ENCODE peak calls at places on chromosomes 4 and X, in six cellular contexts. H is adrenal gland, V is tibial nerve, F is GM12878, K is heart right ventricle, C is endodermal cell. Z is an unnamed sample.

GRCh38 chrX:44828008-44828605 is 15.7 kb upstream of the DUSP21 start:
- DNase-seq in H (peak), V (no peak), F (no peak), K (no peak), C (no peak), Z (no peak)

GRCh38 chr4:3137908-3138307 is 63.4 kb downstream of the HTT start:
- DNase-seq in H (no peak), V (no peak), F (no peak), K (no peak), C (no peak), Z (no peak)

GRCh38 chr4:52015366-52015765 is 4.8 kb downstream of the LRRC66 start:
- DNase-seq in H (no peak), V (no peak), F (no peak), K (no peak), C (no peak), Z (no peak)

GRCh38 chrX:74602142-74602541 is 12.3 kb downstream of the RLIM start:
- DNase-seq in H (no peak), V (no peak), F (no peak), K (no peak), C (no peak), Z (no peak)

GRCh38 chrX:68840256-68840655 is 11.4 kb downstream of the EFNB1 start:
- DNase-seq in H (no peak), V (no peak), F (no peak), K (no peak), C (no peak), Z (no peak)

GRCh38 chr4:56995525-56995924 is 16.8 kb downstream of the POLR2B start:
- DNase-seq in H (peak), V (peak), F (no peak), K (peak), C (no peak), Z (no peak)

GRCh38 chrX:39519566-39520301 is 578.0 kb downstream of the BCOR start:
- DNase-seq in H (no peak), V (no peak), F (no peak), K (peak), C (peak), Z (no peak)

GRCh38 chr4:89001647-89002518 is 55.1 kb downstream of the FAM13A start:
- DNase-seq in H (no peak), V (no peak), F (no peak), K (no peak), C (no peak), Z (no peak)

GRCh38 chr4:159780196-159780922 is 677.5 kb downstream of the RAPGEF2 start:
- DNase-seq in H (no peak), V (no peak), F (no peak), K (no peak), C (no peak), Z (no peak)

GRCh38 chrX:10483191-10483808 is 137.1 kb downstream of the MID1 start:
- DNase-seq in H (no peak), V (no peak), F (no peak), K (no peak), C (no peak), Z (no peak)

GRCh38 chrX:71922697-71923096 is 12.1 kb downstream of the NHSL2 start:
- DNase-seq in H (no peak), V (no peak), F (no peak), K (no peak), C (no peak), Z (no peak)

GRCh38 chr4:7280906-7281305 is 88.6 kb downstream of the SORCS2 start:
- DNase-seq in H (no peak), V (no peak), F (no peak), K (no peak), C (no peak), Z (no peak)

GRCh38 chr4:3741217-3742011 is 24.8 kb upstream of the ADRA2C start:
- DNase-seq in H (no peak), V (no peak), F (no peak), K (no peak), C (no peak), Z (no peak)

GRCh38 chrX:41906515-41907165 is 16.7 kb downstream of the CASK start:
- DNase-seq in H (no peak), V (no peak), F (no peak), K (no peak), C (no peak), Z (no peak)

GRCh38 chr4:86652332-86652932 is 58.3 kb downstream of the PTPN13 start:
- DNase-seq in H (no peak), V (no peak), F (no peak), K (no peak), C (no peak), Z (no peak)

GRCh38 chr4:155666701-155667537 is at the start of gene GUCY1A1:
- DNase-seq in H (peak), V (no peak), F (no peak), K (peak), C (peak), Z (peak)

GRCh38 chr4:6907658-6908191 is 1.9 kb upstream of the TBC1D14 start:
- DNase-seq in H (peak), V (no peak), F (no peak), K (peak), C (peak), Z (no peak)

GRCh38 chr4:181688416-181688815 is 554.8 kb upstream of the TENM3 start:
- DNase-seq in H (no peak), V (no peak), F (no peak), K (no peak), C (no peak), Z (no peak)

GRCh38 chrX:3119376-3119775 is 78.1 kb downstream of the ARSF start:
- DNase-seq in H (no peak), V (no peak), F (no peak), K (no peak), C (no peak), Z (no peak)

GRCh38 chrX:134186362-134187121 is 50.4 kb upstream of the CCDC160 start:
- DNase-seq in H (no peak), V (no peak), F (peak), K (no peak), C (no peak), Z (no peak)

GRCh38 chr4:74768857-74769525 is 25.3 kb downstream of the BTC start:
- DNase-seq in H (no peak), V (no peak), F (no peak), K (no peak), C (no peak), Z (no peak)

DNA sequence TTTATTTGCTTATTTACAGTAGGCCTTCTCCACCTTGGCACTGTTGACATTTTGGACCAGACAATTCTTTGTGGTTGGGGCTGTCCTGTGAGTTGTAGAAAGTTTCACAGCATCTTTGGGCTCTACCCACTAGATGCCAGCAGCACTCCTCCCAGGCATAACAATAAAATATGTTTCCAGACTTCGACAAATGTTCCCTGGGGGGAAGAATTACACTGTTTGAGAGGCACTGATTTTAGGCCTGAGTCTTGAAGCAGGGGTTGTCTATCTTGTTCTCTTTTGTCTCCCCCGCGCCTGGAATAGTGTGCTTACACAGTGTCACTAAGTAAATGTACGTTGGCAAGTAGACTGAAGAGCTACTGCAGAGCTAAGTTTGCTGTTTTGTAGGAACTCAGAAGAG is 254.4 kb upstream of the BOD1L1 start:
- DNase-seq in H (no peak), V (no peak), F (no peak), K (no peak), C (no peak), Z (no peak)
- TF ChIP-seq CTCF in H (no peak), V (no peak), F (no peak), K (peak), C (no peak), Z (no peak)

DNA sequence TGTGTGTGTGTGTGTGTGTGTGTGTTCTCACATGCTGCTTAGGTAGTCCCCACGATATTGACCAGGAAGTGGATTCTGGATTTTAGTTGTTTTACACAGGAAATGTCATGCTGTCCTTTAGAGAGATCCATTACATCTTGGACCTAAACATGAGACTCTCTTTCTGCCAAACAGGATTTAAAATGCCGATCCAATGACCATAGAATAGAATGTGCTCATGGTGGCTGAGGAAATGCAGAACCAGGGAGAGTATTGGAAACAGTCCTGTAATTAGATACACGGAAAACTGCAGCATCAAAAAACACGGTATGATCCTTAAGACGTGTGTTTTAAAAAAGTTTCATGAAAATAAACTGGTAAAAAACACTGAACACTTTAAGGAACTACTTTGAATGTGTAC is 347.8 kb upstream of the FRG1 start:
- DNase-seq in H (no peak), V (no peak), F (no peak), K (no peak), C (no peak), Z (no peak)
- H3K4me3 ChIP-seq in H (no peak), V (no peak), F (no peak), K (no peak), C (no peak), Z (no peak)

GRCh38 chr4:153152453-153153338 is 51.5 kb upstream of the TRIM2 start:
- DNase-seq in H (peak), V (peak), F (no peak), K (peak), C (peak), Z (no peak)
- H3K27ac ChIP-seq in H (peak), V (peak), F (no peak), K (no peak), C (peak), Z (no peak)

GRCh38 chr4:68062501-68062900 is 67.2 kb downstream of the TMPRSS11F start:
- DNase-seq in H (no peak), V (no peak), F (no peak), K (no peak), C (no peak), Z (no peak)
- TF ChIP-seq CTCF in H (no peak), V (no peak), F (no peak), K (no peak), C (no peak), Z (no peak)

GRCh38 chr4:81032174-81032551 is 1.7 kb downstream of the BMP3 start:
- DNase-seq in H (no peak), V (no peak), F (no peak), K (no peak), C (peak), Z (no peak)
- H3K4me3 ChIP-seq in H (no peak), V (no peak), F (no peak), K (no peak), C (peak), Z (no peak)

GRCh38 chrX:154376768-154377167 is 2.3 kb upstream of the EMD start:
- DNase-seq in H (no peak), V (no peak), F (no peak), K (no peak), C (no peak), Z (no peak)

GRCh38 chrX:154372612-154373022 is 1.8 kb downstream of the FLNA start:
- DNase-seq in H (no peak), V (no peak), F (peak), K (peak), C (no peak), Z (no peak)

GRCh38 chrX:154373340-154374306 is 811 bp downstream of the FLNA start:
- DNase-seq in H (peak), V (peak), F (peak), K (peak), C (peak), Z (peak)

GRCh38 chrX:154375156-154375504 is 696 bp upstream of the FLNA start:
- DNase-seq in H (no peak), V (no peak), F (no peak), K (no peak), C (no peak), Z (no peak)

GRCh38 chrX:154374361-154375155 is at the start of gene FLNA:
- DNase-seq in H (no peak), V (no peak), F (no peak), K (peak), C (peak), Z (no peak)
- H3K27ac ChIP-seq in H (peak), V (peak), F (no peak), K (peak), C (no peak), Z (peak)

Z was measured in coronary artery.